ENCODE peak calls at places on chromosomes 11 and 22, in five cellular contexts. T, R, U, S and H are unnamed samples.

GRCh38 chr11:47907499-47907898 is 59.3 kb upstream of the NUP160 start:
- DNase-seq in S (no peak), U (no peak), R (no peak), T (no peak), H (no peak)

GRCh38 chr11:62269654-62270278 is at the start of gene SCGB2A2:
- DNase-seq in S (no peak), R (no peak), U (peak; percentile 37), T (no peak), H (no peak)

GRCh38 chr11:6204708-6205107 is 649 bp upstream of the C11orf42 start:
- DNase-seq in S (no peak), R (no peak), T (no peak), U (no peak), H (no peak)

GRCh38 chr11:10731064-10731680 is 19.9 kb upstream of the CTR9 start:
- DNase-seq in R (no peak), S (no peak), T (no peak), U (no peak), H (no peak)

GRCh38 chr11:114846040-114846791 is 167.9 kb downstream of the NXPE2 start:
- DNase-seq in T (no peak), R (peak; percentile 22), U (no peak), S (no peak), H (no peak)

GRCh38 chr22:28815101-28815500 is 14.7 kb upstream of the XBP1 start:
- DNase-seq in S (no peak), U (no peak), T (no peak), R (no peak), H (no peak)

GRCh38 chr11:122668562-122669090 is 13.1 kb downstream of the UBASH3B start:
- DNase-seq in R (no peak), U (no peak), S (no peak), T (no peak), H (no peak)

GRCh38 chr11:121890377-121890776 is 225.6 kb downstream of the BLID start:
- DNase-seq in T (no peak), U (no peak), S (no peak), R (no peak), H (no peak)

GRCh38 chr22:29346659-29347058 is 31.2 kb upstream of the RASL10A start:
- DNase-seq in R (no peak), T (no peak), U (no peak), S (no peak), H (no peak)

GRCh38 chr11:45662665-45663485 is 2.5 kb downstream of the CHST1 start:
- DNase-seq in S (no peak), U (peak; percentile 26), R (peak; percentile 47), T (no peak), H (no peak)

GRCh38 chr11:25755918-25756584 is 575.9 kb upstream of the ANO3 start:
- DNase-seq in T (no peak), U (no peak), R (no peak), S (no peak), H (no peak)

GRCh38 chr11:24386551-24387404 is 110.1 kb upstream of the LUZP2 start:
- DNase-seq in R (peak; percentile 13), T (no peak), S (peak; percentile 10), U (no peak), H (no peak)

GRCh38 chr11:63880031-63880841 is 36.7 kb downstream of the RCOR2 start:
- DNase-seq in S (no peak), U (no peak), R (no peak), T (no peak), H (no peak)

GRCh38 chr11:76365038-76365679 is 15.8 kb downstream of the THAP12 start:
- DNase-seq in T (no peak), S (no peak), R (no peak), U (no peak), H (no peak)

GRCh38 chr22:17192186-17192585 is 27.0 kb downstream of the ADA2 start:
- DNase-seq in R (no peak), S (no peak), T (no peak), U (no peak), H (no peak)

GRCh38 chr22:42829311-42829710 is 27.8 kb downstream of the ARFGAP3 start:
- DNase-seq in U (no peak), R (no peak), S (no peak), T (no peak), H (no peak)

GRCh38 chr11:48111941-48112340 is 104.7 kb upstream of the OR4B1 start:
- DNase-seq in T (no peak), R (no peak), U (no peak), S (no peak), H (no peak)

GRCh38 chr11:95443386-95443785 is 212.4 kb upstream of the SESN3 start:
- DNase-seq in U (peak; percentile 16), S (no peak), T (peak; percentile 44), R (no peak), H (peak; percentile 19)

GRCh38 chr11:118834428-118835028 is 43.6 kb upstream of the DDX6 start:
- DNase-seq in S (no peak), R (no peak), U (no peak), T (no peak), H (no peak)

GRCh38 chr11:126111458-126112116 is 48.9 kb upstream of the CDON start:
- DNase-seq in U (no peak), T (no peak), S (no peak), R (peak; percentile 84), H (no peak)

GRCh38 chr22:49243335-49243734 is 584.3 kb downstream of the BRD1 start:
- DNase-seq in T (no peak), S (no peak), R (no peak), U (no peak), H (no peak)

GRCh38 chr11:94602430-94603372 is 35.5 kb downstream of the PIWIL4 start:
- DNase-seq in T (peak; percentile 19), R (no peak), S (no peak), U (peak; percentile 29), H (peak; percentile 13)

GRCh38 chr22:44191036-44191454 is 10.3 kb downstream of the PARVG start:
- DNase-seq in R (no peak), U (no peak), S (no peak), T (peak; percentile 65), H (no peak)

GRCh38 chr11:12245091-12245490 is 132.3 kb upstream of the PARVA start:
- DNase-seq in S (no peak), U (no peak), R (no peak), T (no peak), H (no peak)

GRCh38 chr22:24554316-24555159 is at the start of gene GUCD1:
- DNase-seq in S (no peak), R (no peak), T (no peak), U (peak; percentile 24), H (no peak)

GRCh38 chr11:12393691-12394090 is 16.3 kb downstream of the PARVA start:
- DNase-seq in S (no peak), U (no peak), T (no peak), R (no peak), H (no peak)

GRCh38 chr11:21475276-21475675 is 717.6 kb upstream of the ANO5 start:
- DNase-seq in T (no peak), U (no peak), R (no peak), S (no peak), H (no peak)

GRCh38 chr11:58963551-58964075 is 24.3 kb downstream of the GLYATL1 start:
- DNase-seq in T (no peak), R (peak; percentile 15), U (no peak), S (peak; percentile 70), H (no peak)

GRCh38 chr22:35039625-35040024 is 26.3 kb upstream of the ISX start:
- DNase-seq in R (peak; percentile 23), U (no peak), T (no peak), S (no peak), H (no peak)

GRCh38 chr11:109075976-109076375 is 346.0 kb upstream of the C11orf87 start:
- DNase-seq in R (no peak), U (no peak), S (no peak), T (no peak), H (no peak)

GRCh38 chr11:36069576-36070214 is 125.8 kb downstream of the LDLRAD3 start:
- DNase-seq in R (peak; percentile 18), S (peak; percentile 29), U (no peak), T (no peak), H (no peak)
- TF ChIP-seq TAF1 in R (no peak), S (no peak), U (no peak), T (no peak), H (no peak)

GRCh38 chr22:46085831-46086576 is 64.3 kb upstream of the PPARA start:
- DNase-seq in R (no peak), T (no peak), S (no peak), U (peak; percentile 92), H (no peak)
- TF ChIP-seq TAF1 in R (peak; percentile 8), T (no peak), S (no peak), U (peak; percentile 45), H (no peak)

GRCh38 chr11:20056109-20057054 is 103.9 kb downstream of the DBX1 start:
- DNase-seq in S (no peak), R (no peak), U (no peak), T (no peak), H (no peak)
- TF ChIP-seq TAF1 in S (no peak), R (no peak), U (no peak), T (no peak), H (no peak)

GRCh38 chr11:87127131-87127530 is 89.4 kb downstream of the TMEM135 start:
- DNase-seq in T (no peak), U (no peak), S (no peak), R (no peak), H (no peak)
- TF ChIP-seq TAF1 in T (no peak), U (no peak), S (no peak), R (no peak), H (no peak)